ENCODE peak calls at places on chromosome 1, in four cellular contexts. One of them, this sample, is unnamed.

GRCh38 chr1:192005976-192006375 is 152.3 kb upstream of the RGS18 start:
- DNase-seq in amniotic stem cell: no peak
- DNase-seq in NCI-H2029 treated with DMSO at 0.1 percent for 48 hours: no peak
- DNase-seq in KBM-7: no peak
- DNase-seq in this sample: no peak

GRCh38 chr1:204431310-204432184 is 19.9 kb upstream of the PPP1R15B start:
- DNase-seq in KBM-7: peak
- DNase-seq in amniotic stem cell: peak
- DNase-seq in NCI-H2029 treated with DMSO at 0.1 percent for 48 hours: no peak
- DNase-seq in this sample: peak

GRCh38 chr1:228986093-228986904 is 251.0 kb downstream of the RHOU start:
- DNase-seq in NCI-H2029 treated with DMSO at 0.1 percent for 48 hours: no peak
- DNase-seq in amniotic stem cell: no peak
- DNase-seq in KBM-7: no peak
- DNase-seq in this sample: peak

GRCh38 chr1:202251424-202252256 is 58.0 kb downstream of the LGR6 start:
- DNase-seq in amniotic stem cell: no peak
- DNase-seq in NCI-H2029 treated with DMSO at 0.1 percent for 48 hours: no peak
- DNase-seq in KBM-7: no peak
- DNase-seq in this sample: no peak

GRCh38 chr1:203271962-203272632 is 33.2 kb upstream of the BTG2 start:
- DNase-seq in amniotic stem cell: no peak
- DNase-seq in KBM-7: no peak
- DNase-seq in NCI-H2029 treated with DMSO at 0.1 percent for 48 hours: no peak
- DNase-seq in this sample: no peak

GRCh38 chr1:212286437-212287131 is 1.4 kb downstream of the PPP2R5A start:
- DNase-seq in NCI-H2029 treated with DMSO at 0.1 percent for 48 hours: peak
- DNase-seq in amniotic stem cell: no peak
- DNase-seq in KBM-7: peak
- DNase-seq in this sample: no peak

GRCh38 chr1:172482044-172482443 is 38.2 kb upstream of the PIGC start:
- DNase-seq in amniotic stem cell: no peak
- DNase-seq in NCI-H2029 treated with DMSO at 0.1 percent for 48 hours: no peak
- DNase-seq in KBM-7: no peak
- DNase-seq in this sample: no peak

GRCh38 chr1:34358636-34359035 is 181.9 kb downstream of the C1orf94 start:
- DNase-seq in NCI-H2029 treated with DMSO at 0.1 percent for 48 hours: no peak
- DNase-seq in amniotic stem cell: no peak
- DNase-seq in KBM-7: no peak
- DNase-seq in this sample: no peak

GRCh38 chr1:206933333-206933945 is 11.7 kb upstream of the FCMR start:
- DNase-seq in KBM-7: peak
- DNase-seq in NCI-H2029 treated with DMSO at 0.1 percent for 48 hours: no peak
- DNase-seq in amniotic stem cell: no peak
- DNase-seq in this sample: no peak

GRCh38 chr1:63847308-63847910 is 73.6 kb downstream of the ROR1 start:
- DNase-seq in NCI-H2029 treated with DMSO at 0.1 percent for 48 hours: peak
- DNase-seq in amniotic stem cell: no peak
- DNase-seq in KBM-7: no peak
- DNase-seq in this sample: peak

This sample was measured in COR-L47.